ENCODE peak calls at places on chromosome 15, in ten cellular contexts. One of them, this sample, is unnamed.

GRCh38 chr15:44782516-44782915 is 46.2 kb downstream of the TRIM69 start:
- DNase-seq in fibroblast of pulmonary artery: no peak
- DNase-seq in CD8-positive, alpha-beta memory T cell: no peak
- DNase-seq in uterus: no peak
- DNase-seq in HuH-7.5: no peak
- DNase-seq in stimulated activated naive CD8-positive, alpha-beta T cell treated with anti-CD3 and anti-CD28 coated beads, Interleukin-15, Interleukin-2, amounts not matched to agents 100 U/mL and 50 U/mL, for 24 hours: no peak
- DNase-seq in HS-27A: no peak
- DNase-seq in K562: no peak
- DNase-seq in NCI-H2081: no peak
- DNase-seq in GM13976: no peak
- DNase-seq in this sample: no peak

GRCh38 chr15:88003928-88004327 is 252.6 kb downstream of the NTRK3 start:
- DNase-seq in CD8-positive, alpha-beta memory T cell: no peak
- DNase-seq in NCI-H2081: no peak
- DNase-seq in stimulated activated naive CD8-positive, alpha-beta T cell treated with anti-CD3 and anti-CD28 coated beads, Interleukin-15, Interleukin-2, amounts not matched to agents 100 U/mL and 50 U/mL, for 24 hours: no peak
- DNase-seq in GM13976: no peak
- DNase-seq in uterus: no peak
- DNase-seq in HS-27A: no peak
- DNase-seq in K562: no peak
- DNase-seq in HuH-7.5: no peak
- DNase-seq in fibroblast of pulmonary artery: no peak
- DNase-seq in this sample: no peak

GRCh38 chr15:39857132-39857531 is 62.9 kb downstream of the GPR176 start:
- DNase-seq in fibroblast of pulmonary artery: no peak
- DNase-seq in NCI-H2081: no peak
- DNase-seq in K562: no peak
- DNase-seq in HuH-7.5: no peak
- DNase-seq in CD8-positive, alpha-beta memory T cell: no peak
- DNase-seq in GM13976: no peak
- DNase-seq in HS-27A: no peak
- DNase-seq in stimulated activated naive CD8-positive, alpha-beta T cell treated with anti-CD3 and anti-CD28 coated beads, Interleukin-15, Interleukin-2, amounts not matched to agents 100 U/mL and 50 U/mL, for 24 hours: no peak
- DNase-seq in uterus: no peak
- DNase-seq in this sample: no peak

GRCh38 chr15:49410660-49411059 is 12.4 kb upstream of the FGF7 start:
- DNase-seq in K562: no peak
- DNase-seq in uterus: no peak
- DNase-seq in CD8-positive, alpha-beta memory T cell: no peak
- DNase-seq in fibroblast of pulmonary artery: no peak
- DNase-seq in NCI-H2081: no peak
- DNase-seq in stimulated activated naive CD8-positive, alpha-beta T cell treated with anti-CD3 and anti-CD28 coated beads, Interleukin-15, Interleukin-2, amounts not matched to agents 100 U/mL and 50 U/mL, for 24 hours: no peak
- DNase-seq in GM13976: no peak
- DNase-seq in HS-27A: no peak
- DNase-seq in HuH-7.5: no peak
- DNase-seq in this sample: no peak

GRCh38 chr15:62559049-62559733 is 394.1 kb upstream of the C2CD4B start:
- DNase-seq in HS-27A: no peak
- DNase-seq in uterus: peak; percentile 48
- DNase-seq in K562: no peak
- DNase-seq in HuH-7.5: no peak
- DNase-seq in NCI-H2081: no peak
- DNase-seq in stimulated activated naive CD8-positive, alpha-beta T cell treated with anti-CD3 and anti-CD28 coated beads, Interleukin-15, Interleukin-2, amounts not matched to agents 100 U/mL and 50 U/mL, for 24 hours: no peak
- DNase-seq in GM13976: no peak
- DNase-seq in fibroblast of pulmonary artery: peak; percentile 66
- DNase-seq in CD8-positive, alpha-beta memory T cell: no peak
- DNase-seq in this sample: no peak

GRCh38 chr15:30062881-30063280 is 19.9 kb upstream of the GOLGA8J start:
- DNase-seq in stimulated activated naive CD8-positive, alpha-beta T cell treated with anti-CD3 and anti-CD28 coated beads, Interleukin-15, Interleukin-2, amounts not matched to agents 100 U/mL and 50 U/mL, for 24 hours: no peak
- DNase-seq in K562: no peak
- DNase-seq in GM13976: no peak
- DNase-seq in uterus: no peak
- DNase-seq in HS-27A: no peak
- DNase-seq in NCI-H2081: no peak
- DNase-seq in CD8-positive, alpha-beta memory T cell: no peak
- DNase-seq in HuH-7.5: no peak
- DNase-seq in fibroblast of pulmonary artery: no peak
- DNase-seq in this sample: no peak

GRCh38 chr15:25939122-25939521 is 76.0 kb upstream of the ATP10A start:
- DNase-seq in uterus: no peak
- DNase-seq in GM13976: no peak
- DNase-seq in fibroblast of pulmonary artery: no peak
- DNase-seq in K562: no peak
- DNase-seq in HuH-7.5: no peak
- DNase-seq in stimulated activated naive CD8-positive, alpha-beta T cell treated with anti-CD3 and anti-CD28 coated beads, Interleukin-15, Interleukin-2, amounts not matched to agents 100 U/mL and 50 U/mL, for 24 hours: no peak
- DNase-seq in HS-27A: no peak
- DNase-seq in CD8-positive, alpha-beta memory T cell: no peak
- DNase-seq in NCI-H2081: no peak
- DNase-seq in this sample: no peak

GRCh38 chr15:75775296-75776074 is 62.8 kb upstream of the CSPG4 start:
- DNase-seq in HuH-7.5: no peak
- DNase-seq in stimulated activated naive CD8-positive, alpha-beta T cell treated with anti-CD3 and anti-CD28 coated beads, Interleukin-15, Interleukin-2, amounts not matched to agents 100 U/mL and 50 U/mL, for 24 hours: no peak
- DNase-seq in GM13976: no peak
- DNase-seq in uterus: no peak
- DNase-seq in NCI-H2081: no peak
- DNase-seq in K562: peak; percentile 82
- DNase-seq in fibroblast of pulmonary artery: no peak
- DNase-seq in HS-27A: no peak
- DNase-seq in CD8-positive, alpha-beta memory T cell: no peak
- DNase-seq in this sample: no peak

GRCh38 chr15:92893200-92893599 is 6.9 kb upstream of the CHD2 start:
- DNase-seq in fibroblast of pulmonary artery: no peak
- DNase-seq in HuH-7.5: no peak
- DNase-seq in stimulated activated naive CD8-positive, alpha-beta T cell treated with anti-CD3 and anti-CD28 coated beads, Interleukin-15, Interleukin-2, amounts not matched to agents 100 U/mL and 50 U/mL, for 24 hours: no peak
- DNase-seq in uterus: no peak
- DNase-seq in CD8-positive, alpha-beta memory T cell: no peak
- DNase-seq in HS-27A: no peak
- DNase-seq in NCI-H2081: no peak
- DNase-seq in GM13976: no peak
- DNase-seq in K562: no peak
- DNase-seq in this sample: no peak

GRCh38 chr15:34019369-34019990 is 19.5 kb downstream of the AVEN start:
- DNase-seq in CD8-positive, alpha-beta memory T cell: no peak
- DNase-seq in stimulated activated naive CD8-positive, alpha-beta T cell treated with anti-CD3 and anti-CD28 coated beads, Interleukin-15, Interleukin-2, amounts not matched to agents 100 U/mL and 50 U/mL, for 24 hours: no peak
- DNase-seq in uterus: no peak
- DNase-seq in NCI-H2081: no peak
- DNase-seq in K562: no peak
- DNase-seq in fibroblast of pulmonary artery: no peak
- DNase-seq in HS-27A: no peak
- DNase-seq in HuH-7.5: no peak
- DNase-seq in GM13976: no peak
- DNase-seq in this sample: no peak

GRCh38 chr15:23372284-23372683 is 17.7 kb downstream of the GOLGA8S start:
- DNase-seq in HuH-7.5: no peak
- DNase-seq in HS-27A: no peak
- DNase-seq in CD8-positive, alpha-beta memory T cell: no peak
- DNase-seq in fibroblast of pulmonary artery: peak; percentile 11
- DNase-seq in K562: peak; percentile 16
- DNase-seq in uterus: no peak
- DNase-seq in stimulated activated naive CD8-positive, alpha-beta T cell treated with anti-CD3 and anti-CD28 coated beads, Interleukin-15, Interleukin-2, amounts not matched to agents 100 U/mL and 50 U/mL, for 24 hours: no peak
- DNase-seq in GM13976: no peak
- DNase-seq in NCI-H2081: no peak
- DNase-seq in this sample: no peak

GRCh38 chr15:63348392-63348791 is 33.3 kb downstream of the CA12 start:
- DNase-seq in uterus: no peak
- DNase-seq in NCI-H2081: peak; percentile 87
- DNase-seq in HuH-7.5: no peak
- DNase-seq in stimulated activated naive CD8-positive, alpha-beta T cell treated with anti-CD3 and anti-CD28 coated beads, Interleukin-15, Interleukin-2, amounts not matched to agents 100 U/mL and 50 U/mL, for 24 hours: no peak
- DNase-seq in fibroblast of pulmonary artery: peak; percentile 82
- DNase-seq in K562: no peak
- DNase-seq in CD8-positive, alpha-beta memory T cell: no peak
- DNase-seq in HS-27A: no peak
- DNase-seq in GM13976: no peak
- DNase-seq in this sample: peak; percentile 76